ENCODE peak calls at places on chromosomes 6 and 20, in five cellular contexts. One of them, this sample, is unnamed.
A peak's percentile ranks its signal among the peaks of the same experiment; 100 is the strongest.

GRCh38 chr20:39660251-39660650 is 698.1 kb downstream of the DHX35 start:
- DNase-seq in heart left ventricle: no peak
- DNase-seq in cardiac muscle cell: no peak
- DNase-seq in endothelial cell of umbilical vein: peak; percentile 92
- DNase-seq in mesendoderm: no peak
- DNase-seq in this sample: no peak

GRCh38 chr6:112910256-112910655 is 563.1 kb downstream of the RFPL4B start:
- DNase-seq in cardiac muscle cell: no peak
- DNase-seq in heart left ventricle: no peak
- DNase-seq in endothelial cell of umbilical vein: no peak
- DNase-seq in mesendoderm: no peak
- DNase-seq in this sample: no peak

GRCh38 chr20:62296724-62297448 is 5.9 kb upstream of the ADRM1 start:
- DNase-seq in endothelial cell of umbilical vein: no peak
- DNase-seq in mesendoderm: no peak
- DNase-seq in heart left ventricle: peak; percentile 47
- DNase-seq in cardiac muscle cell: no peak
- DNase-seq in this sample: no peak

GRCh38 chr20:23086056-23086551 is at the start of gene CD93:
- DNase-seq in cardiac muscle cell: no peak
- DNase-seq in endothelial cell of umbilical vein: peak; percentile 95
- DNase-seq in mesendoderm: no peak
- DNase-seq in heart left ventricle: peak; percentile 64
- DNase-seq in this sample: no peak

GRCh38 chr6:160093946-160094345 is 27.7 kb upstream of the SLC22A1 start:
- DNase-seq in mesendoderm: no peak
- DNase-seq in heart left ventricle: no peak
- DNase-seq in cardiac muscle cell: no peak
- DNase-seq in endothelial cell of umbilical vein: no peak
- DNase-seq in this sample: no peak

GRCh38 chr20:45038747-45039469 is 62.0 kb downstream of the KCNS1 start:
- DNase-seq in endothelial cell of umbilical vein: no peak
- DNase-seq in cardiac muscle cell: no peak
- DNase-seq in mesendoderm: no peak
- DNase-seq in heart left ventricle: no peak
- DNase-seq in this sample: no peak

GRCh38 chr20:17635846-17636245 is 46.2 kb downstream of the RRBP1 start:
- DNase-seq in mesendoderm: no peak
- DNase-seq in endothelial cell of umbilical vein: no peak
- DNase-seq in heart left ventricle: peak; percentile 63
- DNase-seq in cardiac muscle cell: no peak
- DNase-seq in this sample: no peak

GRCh38 chr20:20364747-20365558 is 3.0 kb upstream of the INSM1 start:
- DNase-seq in mesendoderm: no peak
- DNase-seq in cardiac muscle cell: no peak
- DNase-seq in heart left ventricle: no peak
- DNase-seq in endothelial cell of umbilical vein: no peak
- DNase-seq in this sample: peak; percentile 52

DNA sequence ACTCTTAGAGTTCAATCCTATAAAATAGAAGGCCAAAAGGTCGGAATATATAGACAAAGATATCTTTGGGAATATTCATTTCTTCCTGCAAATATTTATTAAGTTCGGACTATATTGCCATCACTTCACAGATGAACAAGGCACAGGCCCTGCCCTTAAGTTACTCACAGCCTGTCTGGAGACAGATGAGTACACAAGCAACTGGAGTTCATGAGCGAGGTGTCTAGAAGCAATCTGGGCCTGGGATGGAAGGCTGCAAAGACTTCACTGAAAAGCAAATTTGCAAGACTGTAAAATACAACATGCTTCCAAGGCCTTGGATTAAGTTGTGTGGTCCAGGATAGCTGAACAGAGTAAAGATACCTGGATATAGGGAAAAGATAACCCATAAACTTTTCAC is 56.7 kb upstream of the CEP85L start:
- DNase-seq in mesendoderm: peak; percentile 3
- DNase-seq in cardiac muscle cell: no peak
- DNase-seq in heart left ventricle: no peak
- DNase-seq in endothelial cell of umbilical vein: peak; percentile 29
- DNase-seq in this sample: no peak
- H3K4me1 ChIP-seq in mesendoderm: peaks cover 15% of the 10 kb centered on the region
- H3K4me1 ChIP-seq in cardiac muscle cell: peaks cover 25% of the 10 kb centered on the region
- H3K4me1 ChIP-seq in heart left ventricle: peaks cover 33% of the 10 kb centered on the region
- H3K4me1 ChIP-seq in endothelial cell of umbilical vein: peaks cover 27% of the 10 kb centered on the region
- H3K4me1 ChIP-seq in this sample: peaks cover 14% of the 10 kb centered on the region

GRCh38 chr20:58986286-58986967 is 5.4 kb downstream of the NELFCD start:
- DNase-seq in endothelial cell of umbilical vein: no peak
- DNase-seq in mesendoderm: no peak
- DNase-seq in heart left ventricle: no peak
- DNase-seq in cardiac muscle cell: no peak
- DNase-seq in this sample: peak; percentile 20
- H3K4me1 ChIP-seq in endothelial cell of umbilical vein: peaks cover 3% of the 10 kb centered on the region
- H3K4me1 ChIP-seq in mesendoderm: peaks cover 8% of the 10 kb centered on the region
- H3K4me1 ChIP-seq in heart left ventricle: peaks cover 42% of the 10 kb centered on the region
- H3K4me1 ChIP-seq in cardiac muscle cell: peaks cover 8% of the 10 kb centered on the region
- H3K4me1 ChIP-seq in this sample: no peaks in the 10 kb centered on the region

GRCh38 chr6:159037746-159038290 is 7.0 kb downstream of the TAGAP start:
- DNase-seq in mesendoderm: no peak
- DNase-seq in cardiac muscle cell: no peak
- DNase-seq in heart left ventricle: no peak
- DNase-seq in endothelial cell of umbilical vein: no peak
- DNase-seq in this sample: no peak
- H3K4me1 ChIP-seq in mesendoderm: no peaks in the 10 kb centered on the region
- H3K4me1 ChIP-seq in cardiac muscle cell: no peaks in the 10 kb centered on the region
- H3K4me1 ChIP-seq in heart left ventricle: peaks cover 13% of the 10 kb centered on the region
- H3K4me1 ChIP-seq in endothelial cell of umbilical vein: no peaks in the 10 kb centered on the region
- H3K4me1 ChIP-seq in this sample: no peaks in the 10 kb centered on the region

DNA sequence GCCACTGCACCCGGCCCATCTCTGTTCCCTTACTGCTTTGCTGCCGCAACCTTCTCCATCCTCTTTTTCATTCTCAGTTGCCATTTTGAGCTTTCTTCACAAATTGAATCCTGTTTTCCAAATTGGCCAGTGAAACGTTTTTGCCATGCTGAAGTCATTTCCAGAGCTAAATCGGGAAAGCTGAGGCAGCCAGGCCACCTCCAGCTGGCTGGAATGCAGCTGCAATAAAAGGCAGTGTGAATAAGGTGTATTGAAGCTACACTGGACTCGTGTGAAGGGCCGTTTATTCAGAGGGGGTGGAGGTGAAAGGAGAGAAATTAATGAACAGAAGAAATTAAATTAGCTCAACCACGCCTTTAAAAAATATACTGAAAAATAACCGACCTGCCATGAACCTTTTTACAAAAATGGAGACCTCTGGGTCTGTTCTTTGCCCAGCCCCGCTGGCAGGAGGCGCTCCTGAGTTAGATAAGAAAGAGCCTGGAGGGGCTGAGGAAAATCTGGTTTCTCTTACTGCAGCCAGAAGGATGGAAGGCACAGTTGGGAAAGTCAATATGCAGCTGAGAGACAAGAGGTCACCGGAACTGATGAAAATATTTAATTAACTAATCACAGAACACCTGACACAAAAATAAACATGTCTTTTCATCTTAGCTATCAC is 283.9 kb downstream of the FOXC1 start:
- DNase-seq in mesendoderm: peak; percentile 70
- DNase-seq in endothelial cell of umbilical vein: no peak
- DNase-seq in heart left ventricle: no peak
- DNase-seq in cardiac muscle cell: peak; percentile 22
- DNase-seq in this sample: peak; percentile 79
- H3K4me1 ChIP-seq in mesendoderm: no peaks in the 10 kb centered on the region
- H3K4me1 ChIP-seq in endothelial cell of umbilical vein: peaks cover 2% of the 10 kb centered on the region
- H3K4me1 ChIP-seq in heart left ventricle: no peaks in the 10 kb centered on the region
- H3K4me1 ChIP-seq in cardiac muscle cell: no peaks in the 10 kb centered on the region
- H3K4me1 ChIP-seq in this sample: peaks cover 2% of the 10 kb centered on the region